ENCODE peak calls at places on chromosomes 16 and 17, in nine cellular contexts. P, G, F, C, U, D, X, A and W are unnamed samples.

GRCh38 chr16:11408261-11408660 is 63.0 kb downstream of the RMI2 start:
- DNase-seq in C (no peak), X (no peak), G (no peak), A (no peak), U (no peak), D (no peak), F (no peak), P (no peak), W (no peak)

GRCh38 chr17:60744355-60744958 is 66.8 kb downstream of the BCAS3 start:
- DNase-seq in U (peak), P (no peak), C (no peak), G (no peak), X (no peak), F (no peak), A (no peak), D (no peak), W (no peak)

GRCh38 chr17:29078183-29079045 is 35.5 kb downstream of the PIPOX start:
- DNase-seq in D (no peak), C (peak), A (peak), P (no peak), X (no peak), G (no peak), U (no peak), F (no peak), W (no peak)

GRCh38 chr16:50121721-50122445 is 31.2 kb upstream of the TENT4B start:
- DNase-seq in U (no peak), D (no peak), C (no peak), G (no peak), F (no peak), P (no peak), X (no peak), A (no peak), W (no peak)

GRCh38 chr17:44084131-44084538 is 13.6 kb downstream of the G6PC3 start:
- DNase-seq in A (no peak), P (no peak), U (peak), C (no peak), D (no peak), F (no peak), G (no peak), X (peak), W (no peak)

GRCh38 chr16:67943619-67944503 is at the start of gene LCAT:
- DNase-seq in C (peak), F (peak), G (peak), D (no peak), X (peak), P (no peak), U (no peak), A (peak), W (peak)

GRCh38 chr17:68955181-68955841 is at the start of gene ABCA8:
- DNase-seq in D (no peak), C (peak), A (peak), F (peak), X (no peak), G (no peak), U (no peak), P (peak), W (no peak)

GRCh38 chr17:8151120-8151640 is 1.0 kb downstream of the PER1 start:
- DNase-seq in F (peak), X (peak), U (peak), A (peak), D (no peak), C (peak), P (peak), G (peak), W (peak)

GRCh38 chr17:2068101-2068518 is 13.2 kb downstream of the HIC1 start:
- DNase-seq in P (no peak), U (no peak), G (no peak), F (no peak), C (no peak), D (peak), X (no peak), A (peak), W (no peak)

GRCh38 chr16:50297301-50298074 is 31.1 kb downstream of the ADCY7 start:
- DNase-seq in A (no peak), X (peak), U (peak), F (peak), C (no peak), P (no peak), D (no peak), G (peak), W (no peak)

GRCh38 chr17:50956750-50957523 is 90.8 kb upstream of the TOB1 start:
- DNase-seq in F (peak), D (no peak), X (peak), P (peak), G (peak), C (peak), A (peak), U (peak), W (peak)

GRCh38 chr17:45646288-45646988 is 137.7 kb upstream of the CRHR1 start:
- DNase-seq in C (peak), U (no peak), F (no peak), D (no peak), X (no peak), A (no peak), P (no peak), G (peak), W (no peak)

GRCh38 chr17:72444517-72445054 is 323.8 kb downstream of the SOX9 start:
- DNase-seq in X (no peak), G (no peak), D (no peak), C (no peak), U (no peak), F (no peak), P (no peak), A (no peak), W (no peak)
- TF ChIP-seq CTCF in X (no peak), G (no peak), D (no peak), C (no peak), U (no peak), F (no peak), P (no peak), A (no peak), W (no peak)

DNA sequence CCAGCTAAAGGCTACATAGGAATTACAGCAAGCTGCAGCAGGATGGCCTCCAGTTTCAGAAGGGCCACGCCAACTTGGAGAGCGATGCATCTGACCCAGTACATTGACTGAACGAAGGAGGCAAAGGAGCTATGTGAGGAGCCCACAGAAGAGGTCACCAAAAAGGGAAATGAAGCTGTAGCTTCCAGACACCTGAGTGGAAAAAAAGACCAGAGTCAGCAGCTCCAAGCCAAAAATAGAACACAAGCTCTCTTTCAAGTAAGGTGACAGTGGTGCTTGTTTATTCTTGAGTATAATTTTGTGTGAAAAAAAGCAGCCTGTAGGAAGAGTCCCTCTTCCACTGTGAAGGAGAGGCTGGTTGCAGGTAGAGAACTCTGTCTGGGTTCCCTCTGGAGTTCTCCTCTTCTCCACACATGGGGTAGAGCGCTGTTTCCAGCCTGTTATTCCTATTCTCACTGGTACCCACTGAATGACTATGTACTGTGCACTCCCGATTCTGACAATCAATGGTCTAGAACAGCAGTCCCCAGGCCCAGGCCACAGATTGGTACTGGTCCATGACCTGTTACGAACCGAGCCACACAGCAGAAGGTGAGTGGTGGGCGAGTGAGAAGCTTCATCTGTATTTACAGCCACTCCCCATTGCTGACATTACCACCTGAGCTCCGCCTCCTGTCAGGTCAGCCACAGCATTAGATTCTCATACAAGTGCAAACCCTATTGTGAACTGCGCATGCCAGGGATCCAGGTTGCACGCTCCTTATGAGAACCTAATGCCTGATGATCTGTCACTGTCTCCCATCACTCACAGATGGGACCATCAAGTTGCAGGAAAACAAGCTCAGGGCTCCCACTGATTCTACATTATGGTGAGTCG is 15.1 kb downstream of the CCL4 start:
- DNase-seq in F (no peak), D (no peak), C (no peak), X (no peak), U (no peak), A (no peak), P (no peak), G (no peak), W (no peak)
- TF ChIP-seq CTCF in F (no peak), D (no peak), C (no peak), X (no peak), U (no peak), A (no peak), P (no peak), G (no peak), W (no peak)

DNA sequence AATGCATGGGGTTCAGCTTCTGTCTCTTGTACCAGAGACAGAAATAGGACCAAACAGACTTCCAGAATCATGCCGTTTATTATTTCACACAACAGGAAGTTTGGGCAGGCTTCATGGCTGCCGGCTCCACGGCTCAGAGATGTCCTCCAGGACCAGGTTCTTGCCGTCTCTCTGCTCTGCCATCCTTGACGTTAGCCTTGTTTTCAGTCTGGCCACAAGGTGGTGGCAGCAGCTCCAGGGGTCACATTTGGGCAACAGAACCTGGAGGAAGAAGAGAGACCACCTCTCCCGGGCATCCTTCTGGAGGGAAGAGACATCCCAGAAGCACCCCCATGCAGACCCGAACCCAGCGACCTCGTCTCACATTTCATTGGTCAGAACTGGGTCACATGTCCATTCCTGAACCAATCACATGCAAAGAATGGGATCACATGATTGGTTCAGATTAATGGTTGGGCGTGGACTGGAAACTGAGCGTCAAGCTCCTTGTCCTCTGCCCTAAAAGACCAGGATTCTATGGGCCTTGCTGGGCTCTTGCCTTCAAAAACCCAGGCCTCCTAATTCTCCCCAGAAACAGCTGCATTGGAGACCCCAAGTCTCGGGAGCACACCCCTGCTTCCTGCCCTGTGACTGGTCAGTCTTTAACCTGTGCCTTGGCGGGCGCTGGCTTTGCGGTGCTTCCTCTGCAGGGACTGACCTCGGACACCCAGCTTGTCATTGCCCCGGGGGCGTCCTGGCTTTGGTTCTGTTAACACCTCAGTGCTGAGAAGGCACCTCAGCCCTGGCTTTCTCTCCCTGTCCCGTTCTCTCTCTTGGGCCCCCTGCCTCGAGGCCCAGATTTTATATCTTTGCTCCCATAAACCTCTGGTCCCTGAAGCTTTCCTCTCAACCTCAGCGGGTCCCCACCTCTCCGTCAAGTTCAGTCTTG is 63.3 kb downstream of the IRF8 start:
- DNase-seq in A (no peak), C (no peak), X (no peak), U (no peak), G (no peak), D (no peak), F (no peak), P (no peak), W (no peak)
- TF ChIP-seq CTCF in A (peak), C (no peak), X (no peak), U (no peak), G (no peak), D (no peak), F (no peak), P (no peak), W (no peak)

DNA sequence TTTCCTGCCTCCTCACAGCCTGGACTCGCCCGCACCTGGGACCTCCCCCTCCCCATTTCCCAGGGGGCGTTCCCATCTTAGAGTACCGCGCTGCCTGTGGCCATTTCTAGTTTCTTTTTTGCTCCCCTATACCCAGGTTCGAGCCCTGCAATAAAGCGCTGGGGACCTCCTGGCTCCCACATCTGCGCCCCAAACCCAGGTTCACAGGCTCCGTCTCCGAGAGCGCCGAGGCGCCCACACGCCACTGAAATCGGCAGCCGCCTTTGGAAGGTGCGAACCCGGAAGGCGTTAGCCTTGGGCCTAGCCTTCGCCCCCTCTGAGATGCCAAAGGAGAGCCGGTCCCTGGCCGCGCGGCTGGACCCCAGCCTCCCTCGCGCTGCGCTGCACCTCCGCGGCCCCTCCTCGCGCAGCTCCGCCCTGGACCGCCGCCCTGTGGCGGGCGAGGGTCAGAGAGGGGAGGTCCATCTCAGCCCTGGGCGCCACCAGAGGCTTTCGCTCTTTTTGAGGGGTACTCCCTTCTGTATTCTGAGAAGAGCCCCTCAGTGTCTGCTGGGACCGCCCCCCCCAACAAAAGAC is 1.8 kb downstream of the KCNJ12 start:
- DNase-seq in X (peak), P (no peak), D (no peak), G (no peak), C (no peak), A (no peak), F (no peak), U (peak), W (no peak)
- TF ChIP-seq CTCF in X (no peak), P (no peak), D (no peak), G (no peak), C (no peak), A (no peak), F (no peak), U (no peak), W (no peak)

GRCh38 chr17:75059369-75060345 is 12.6 kb downstream of the KCTD2 start:
- DNase-seq in X (peak), U (peak), P (no peak), F (peak), D (peak), G (peak), C (peak), A (peak), W (peak)
- TF ChIP-seq CTCF in X (no peak), U (peak), P (peak), F (peak), D (peak), G (peak), C (peak), A (peak), W (peak)